ENCODE peak calls at places on chromosomes 6 and 20, in six cellular contexts. Z is ovary, W is fibroblast of lung, A is A549, C is K562, S is OCI-LY7. X is an unnamed sample.

GRCh38 chr6:14921170-14921569 is 324.7 kb upstream of the JARID2 start:
- DNase-seq in Z (peak), W (peak), A (no peak), C (peak), S (no peak), X (no peak)

GRCh38 chr20:31606928-31607639 is 2.0 kb downstream of the ID1 start:
- DNase-seq in Z (no peak), W (peak), A (peak), C (peak), S (no peak), X (peak)

GRCh38 chr20:5786930-5787826 is 37.0 kb downstream of the SHLD1 start:
- DNase-seq in Z (peak), W (peak), A (peak), C (no peak), S (no peak), X (no peak)

GRCh38 chr6:115887887-115888286 is 172.8 kb downstream of the FRK start:
- DNase-seq in Z (no peak), W (no peak), A (no peak), C (no peak), S (no peak), X (no peak)

GRCh38 chr20:40963505-40963845 is 65.1 kb upstream of the TOP1 start:
- DNase-seq in Z (no peak), W (no peak), A (no peak), C (no peak), S (no peak), X (no peak)

GRCh38 chr20:13261460-13262301 is 40.6 kb downstream of the ISM1 start:
- DNase-seq in Z (peak), W (peak), A (peak), C (peak), S (peak), X (peak)

GRCh38 chr6:71349395-71349794 is 60.8 kb downstream of the OGFRL1 start:
- DNase-seq in Z (no peak), W (peak), A (peak), C (no peak), S (peak), X (peak)

GRCh38 chr20:62395311-62396242 is 8.7 kb downstream of the RPS21 start:
- DNase-seq in Z (no peak), W (no peak), A (no peak), C (no peak), S (no peak), X (no peak)

GRCh38 chr20:60065741-60066437 is 107.7 kb downstream of the CDH26 start:
- DNase-seq in Z (no peak), W (no peak), A (no peak), C (no peak), S (no peak), X (no peak)

GRCh38 chr6:984031-984430 is 291.1 kb upstream of the EXOC2 start:
- DNase-seq in Z (no peak), W (no peak), A (no peak), C (no peak), S (no peak), X (no peak)

GRCh38 chr6:53581161-53581560 is 36.3 kb upstream of the GCLC start:
- DNase-seq in Z (no peak), W (peak), A (no peak), C (no peak), S (no peak), X (no peak)

GRCh38 chr20:16392346-16392745 is 180.9 kb downstream of the KIF16B start:
- DNase-seq in Z (no peak), W (no peak), A (no peak), C (no peak), S (peak), X (no peak)

GRCh38 chr6:1770435-1770843 is 160.7 kb downstream of the FOXC1 start:
- DNase-seq in Z (no peak), W (no peak), A (no peak), C (no peak), S (no peak), X (no peak)

GRCh38 chr6:156961282-156961892 is 184.2 kb downstream of the ARID1B start:
- DNase-seq in Z (no peak), W (no peak), A (no peak), C (no peak), S (no peak), X (no peak)

GRCh38 chr20:61119263-61119662 is 132.8 kb upstream of the CDH4 start:
- DNase-seq in Z (no peak), W (no peak), A (no peak), C (no peak), S (no peak), X (no peak)

GRCh38 chr6:3389390-3390167 is 67.3 kb downstream of the SLC22A23 start:
- DNase-seq in Z (peak), W (peak), A (no peak), C (no peak), S (no peak), X (peak)

GRCh38 chr20:61727761-61728160 is 337.9 kb downstream of the TAF4 start:
- DNase-seq in Z (no peak), W (no peak), A (no peak), C (no peak), S (no peak), X (no peak)

GRCh38 chr20:12827796-12828406 is 180.9 kb upstream of the SPTLC3 start:
- DNase-seq in Z (no peak), W (no peak), A (no peak), C (no peak), S (no peak), X (no peak)

GRCh38 chr6:16238658-16239089 is 287 bp downstream of the GMPR start:
- DNase-seq in Z (no peak), W (no peak), A (no peak), C (peak), S (no peak), X (no peak)

GRCh38 chr6:52231411-52232127 is 12.7 kb downstream of the IL17F start:
- DNase-seq in Z (no peak), W (no peak), A (no peak), C (no peak), S (no peak), X (no peak)

GRCh38 chr6:160767647-160768019 is 65.6 kb downstream of the PLG start:
- DNase-seq in Z (no peak), W (no peak), A (no peak), C (no peak), S (no peak), X (no peak)

GRCh38 chr6:15621203-15622044 is 41.4 kb downstream of the DTNBP1 start:
- DNase-seq in Z (peak), W (no peak), A (no peak), C (peak), S (no peak), X (no peak)

GRCh38 chr20:51698252-51698651 is 69.9 kb downstream of the ATP9A start:
- DNase-seq in Z (no peak), W (no peak), A (no peak), C (no peak), S (no peak), X (no peak)

GRCh38 chr20:56003111-56003800 is 2.1 kb downstream of the CBLN4 start:
- DNase-seq in Z (peak), W (no peak), A (no peak), C (no peak), S (no peak), X (no peak)

GRCh38 chr6:19643713-19644112 is 193.5 kb upstream of the ID4 start:
- DNase-seq in Z (no peak), W (no peak), A (no peak), C (no peak), S (no peak), X (no peak)

GRCh38 chr6:87209812-87210211 is 54.4 kb downstream of the ZNF292 start:
- DNase-seq in Z (no peak), W (no peak), A (no peak), C (no peak), S (no peak), X (no peak)

GRCh38 chr6:19578489-19578888 is 258.7 kb upstream of the ID4 start:
- DNase-seq in Z (no peak), W (no peak), A (no peak), C (no peak), S (no peak), X (no peak)

GRCh38 chr6:26020983-26021349 is 58.4 kb downstream of the TRIM38 start:
- DNase-seq in Z (peak), W (peak), A (peak), C (peak), S (no peak), X (peak)

GRCh38 chr6:2840794-2841061 is 935 bp downstream of the SERPINB1 start:
- DNase-seq in Z (no peak), W (no peak), A (no peak), C (no peak), S (no peak), X (no peak)

GRCh38 chr20:13302647-13303425 is 81.8 kb downstream of the ISM1 start:
- DNase-seq in Z (no peak), W (peak), A (peak), C (peak), S (peak), X (peak)

GRCh38 chr6:130132286-130132701 is 90.5 kb downstream of the SAMD3 start:
- DNase-seq in Z (no peak), W (no peak), A (no peak), C (no peak), S (no peak), X (no peak)

GRCh38 chr6:145648149-145648548 is 87.2 kb downstream of the EPM2A start:
- DNase-seq in Z (no peak), W (no peak), A (no peak), C (no peak), S (no peak), X (no peak)

GRCh38 chr20:11140359-11140758 is 466.6 kb upstream of the JAG1 start:
- DNase-seq in Z (no peak), W (peak), A (peak), C (no peak), S (no peak), X (peak)
- TF ChIP-seq CTCF in Z (no peak), W (no peak), A (no peak), C (no peak), S (no peak), X (no peak)

GRCh38 chr6:13558718-13559117 is 15.7 kb upstream of the SIRT5 start:
- DNase-seq in Z (no peak), W (no peak), A (no peak), C (no peak), S (no peak), X (no peak)

GRCh38 chr6:13560651-13561044 is 13.8 kb upstream of the SIRT5 start:
- DNase-seq in Z (no peak), W (no peak), A (no peak), C (peak), S (no peak), X (no peak)

GRCh38 chr6:13561624-13562267 is 12.7 kb upstream of the SIRT5 start:
- DNase-seq in Z (no peak), W (no peak), A (no peak), C (no peak), S (no peak), X (no peak)

GRCh38 chr6:13559968-13560650 is 14.3 kb upstream of the SIRT5 start:
- DNase-seq in Z (no peak), W (no peak), A (no peak), C (no peak), S (no peak), X (no peak)

DNA sequence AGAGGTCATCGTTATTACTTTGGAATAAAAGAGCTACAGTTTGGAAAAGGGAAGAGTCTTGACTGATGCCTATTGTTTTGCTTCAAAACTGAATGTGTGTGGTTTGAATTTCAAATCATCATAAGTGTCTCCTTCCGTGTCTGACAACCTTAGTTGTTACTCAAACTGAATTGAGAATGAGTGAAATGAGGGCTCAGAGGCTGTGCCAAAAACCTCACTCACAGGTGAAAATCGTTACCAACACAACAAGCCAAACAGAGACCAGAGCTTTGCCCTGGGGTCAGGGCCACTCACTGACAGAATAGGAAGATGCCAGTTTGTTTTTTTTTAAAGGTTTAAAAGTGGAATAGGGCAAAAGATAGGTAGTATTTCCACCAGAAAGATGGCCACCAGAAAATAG is 15.2 kb upstream of the SIRT5 start:
- DNase-seq in Z (no peak), W (no peak), A (no peak), C (no peak), S (no peak), X (no peak)
- H3K27ac ChIP-seq in Z (no peak), W (no peak), A (no peak), C (no peak), S (no peak), X (no peak)

GRCh38 chr6:106334646-106335448 is 9.3 kb upstream of the ATG5 start:
- DNase-seq in Z (no peak), W (peak), A (peak), C (peak), S (peak), X (peak)

DNA sequence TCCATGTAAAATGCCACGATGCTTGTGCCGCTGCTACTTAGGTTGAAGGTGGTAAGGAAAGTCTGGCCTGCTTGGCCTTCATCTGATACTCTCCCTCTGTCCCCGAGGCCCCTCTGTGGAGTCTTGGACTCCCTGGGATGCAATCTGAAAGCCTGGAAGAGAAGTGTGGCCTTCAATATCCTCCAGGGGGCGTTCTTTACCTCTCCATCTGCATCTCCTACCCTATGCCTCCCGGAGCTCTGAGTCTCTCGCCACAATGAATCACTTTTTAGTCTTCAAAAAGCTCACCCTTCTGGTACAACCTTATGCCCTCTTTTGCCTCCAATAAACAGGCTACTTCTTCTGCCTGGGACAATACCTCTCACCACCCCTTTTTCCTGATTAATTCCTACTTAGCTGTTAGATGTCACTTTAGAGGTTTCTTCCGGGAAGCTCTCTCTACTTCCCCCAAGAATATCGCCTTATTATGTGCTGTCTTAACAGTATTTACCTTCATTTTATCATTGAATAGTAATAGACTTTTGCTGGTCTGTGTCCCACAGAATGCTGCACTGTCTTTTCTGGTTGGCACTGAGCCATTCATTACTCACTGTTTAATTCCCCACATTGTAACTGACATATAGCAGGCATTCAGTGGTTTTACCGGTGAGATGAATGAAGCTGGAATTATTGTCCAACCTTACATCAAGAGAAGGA is 13.9 kb upstream of the ATG5 start:
- DNase-seq in Z (no peak), W (peak), A (peak), C (peak), S (peak), X (peak)
- TF ChIP-seq CTCF in Z (no peak), W (peak), A (peak), C (peak), S (peak), X (peak)

GRCh38 chr6:140062042-140063041 is 687.9 kb upstream of the CITED2 start:
- DNase-seq in Z (peak), W (peak), A (peak), C (no peak), S (no peak), X (peak)
- H3K27ac ChIP-seq in Z (peak), W (peak), A (peak), C (no peak), S (no peak), X (no peak)

DNA sequence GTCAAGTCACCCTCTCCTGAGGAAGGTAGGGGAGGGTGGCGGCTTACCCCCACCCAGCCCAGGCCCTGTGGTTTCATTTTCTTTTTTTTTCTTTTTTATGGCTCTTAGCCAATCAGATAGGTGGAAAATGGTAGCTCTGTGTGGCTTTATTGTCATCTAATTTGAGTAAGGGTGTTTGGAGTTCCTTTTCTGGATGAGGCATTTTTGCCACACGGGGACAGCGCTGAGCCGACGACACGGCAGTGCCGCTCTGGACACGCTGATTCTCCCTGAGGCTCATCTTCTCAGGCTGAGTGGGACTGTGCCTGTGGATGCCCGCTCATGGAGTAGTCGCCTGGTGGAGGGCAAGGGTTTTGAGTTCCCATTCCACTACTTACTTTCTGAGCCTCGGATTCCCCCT is 37.6 kb upstream of the ANGPT4 start:
- DNase-seq in Z (no peak), W (no peak), A (no peak), C (peak), S (no peak), X (no peak)
- TF ChIP-seq CTCF in Z (no peak), W (peak), A (peak), C (peak), S (no peak), X (peak)

GRCh38 chr20:3276400-3277015 is 37.5 kb upstream of the SLC4A11 start:
- DNase-seq in Z (no peak), W (peak), A (peak), C (peak), S (peak), X (peak)
- H3K27ac ChIP-seq in Z (no peak), W (no peak), A (no peak), C (no peak), S (no peak), X (no peak)

DNA sequence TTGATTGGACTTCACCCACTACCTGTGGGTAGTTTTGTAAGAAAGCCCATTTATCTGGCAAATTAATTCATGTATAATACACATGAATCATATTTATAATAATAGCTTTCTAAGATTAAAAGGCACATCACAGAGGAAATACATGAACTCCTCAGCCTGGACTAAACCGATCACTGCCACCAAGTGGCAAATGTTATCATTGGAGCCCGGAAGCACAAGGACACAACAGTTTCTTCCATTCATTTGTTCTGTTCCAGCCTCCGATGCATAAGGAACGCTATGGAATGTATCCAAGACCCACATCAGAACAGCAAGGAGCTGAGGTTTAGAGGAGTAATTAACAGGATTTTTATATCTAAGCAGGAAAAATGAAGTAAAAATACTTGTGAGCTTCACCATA is 13.9 kb upstream of the IPCEF1 start:
- DNase-seq in Z (no peak), W (peak), A (peak), C (peak), S (peak), X (peak)
- TF ChIP-seq CTCF in Z (no peak), W (peak), A (peak), C (peak), S (peak), X (peak)

GRCh38 chr6:32114853-32115252 is 5.7 kb upstream of the TNXB start:
- DNase-seq in Z (no peak), W (no peak), A (no peak), C (no peak), S (no peak), X (peak)
- H3K27ac ChIP-seq in Z (peak), W (peak), A (no peak), C (no peak), S (no peak), X (peak)

GRCh38 chr6:134532694-134533624 is 215.0 kb upstream of the SGK1 start:
- DNase-seq in Z (peak), W (no peak), A (no peak), C (peak), S (no peak), X (no peak)
- TF ChIP-seq CTCF in Z (no peak), W (no peak), A (no peak), C (no peak), S (no peak), X (no peak)

GRCh38 chr6:33455051-33455450 is 675 bp downstream of the ZBTB9 start:
- DNase-seq in Z (no peak), W (no peak), A (no peak), C (no peak), S (no peak), X (no peak)
- H3K27ac ChIP-seq in Z (peak), W (peak), A (peak), C (peak), S (no peak), X (peak)

X was measured in RWPE1.